ENCODE peak calls at places on chromosomes 3 and 15, in four cellular contexts. One of them, this sample, is unnamed.

GRCh38 chr15:80554526-80554925 is 140.6 kb upstream of the ABHD17C start:
- DNase-seq in HepG2: no peak
- DNase-seq in K562: no peak
- DNase-seq in WTC11: no peak
- DNase-seq in this sample: no peak

GRCh38 chr3:47612178-47612577 is 33.5 kb upstream of the CSPG5 start:
- DNase-seq in HepG2: no peak
- DNase-seq in K562: peak
- DNase-seq in WTC11: no peak
- DNase-seq in this sample: no peak

GRCh38 chr3:138351916-138352555 is 3.7 kb downstream of the MRAS start:
- DNase-seq in HepG2: no peak
- DNase-seq in K562: no peak
- DNase-seq in WTC11: no peak
- DNase-seq in this sample: no peak

GRCh38 chr3:123148772-123149171 is 53.0 kb upstream of the SEC22A start:
- DNase-seq in HepG2: no peak
- DNase-seq in K562: no peak
- DNase-seq in WTC11: no peak
- DNase-seq in this sample: no peak

GRCh38 chr3:71102111-71103039 is 481.2 kb downstream of the FOXP1 start:
- DNase-seq in HepG2: no peak
- DNase-seq in K562: no peak
- DNase-seq in WTC11: no peak
- DNase-seq in this sample: peak

GRCh38 chr3:189944285-189945145 is 176.2 kb downstream of the P3H2 start:
- DNase-seq in HepG2: no peak
- DNase-seq in K562: no peak
- DNase-seq in WTC11: no peak
- DNase-seq in this sample: no peak

GRCh38 chr15:99104788-99105515 is at the start of gene SYNM:
- DNase-seq in HepG2: peak
- DNase-seq in K562: peak
- DNase-seq in WTC11: peak
- DNase-seq in this sample: peak

GRCh38 chr3:124491098-124491497 is 239.2 kb upstream of the UMPS start:
- DNase-seq in HepG2: no peak
- DNase-seq in K562: no peak
- DNase-seq in WTC11: no peak
- DNase-seq in this sample: no peak

GRCh38 chr3:70532806-70533205 is 220.4 kb upstream of the MDFIC2 start:
- DNase-seq in HepG2: no peak
- DNase-seq in K562: no peak
- DNase-seq in WTC11: no peak
- DNase-seq in this sample: no peak

GRCh38 chr3:31974454-31974853 is 6.6 kb downstream of the OSBPL10 start:
- DNase-seq in HepG2: peak
- DNase-seq in K562: no peak
- DNase-seq in WTC11: no peak
- DNase-seq in this sample: no peak
- TF ChIP-seq HMGXB4 in HepG2: no peak
- TF ChIP-seq HMGXB4 in K562: no peak
- TF ChIP-seq HMGXB4 in WTC11: no peak
- TF ChIP-seq HMGXB4 in this sample: no peak

GRCh38 chr15:54088837-54089236 is 110.6 kb downstream of the UNC13C start:
- DNase-seq in HepG2: no peak
- DNase-seq in K562: no peak
- DNase-seq in WTC11: no peak
- DNase-seq in this sample: no peak

GRCh38 chr15:54083501-54083900 is 105.3 kb downstream of the UNC13C start:
- DNase-seq in HepG2: no peak
- DNase-seq in K562: no peak
- DNase-seq in WTC11: no peak
- DNase-seq in this sample: no peak

GRCh38 chr15:54082836-54083492 is 104.7 kb downstream of the UNC13C start:
- DNase-seq in HepG2: peak
- DNase-seq in K562: peak
- DNase-seq in WTC11: peak
- DNase-seq in this sample: peak
- TF ChIP-seq HMGXB4 in HepG2: no peak
- TF ChIP-seq HMGXB4 in K562: no peak
- TF ChIP-seq HMGXB4 in WTC11: no peak
- TF ChIP-seq HMGXB4 in this sample: no peak

DNA sequence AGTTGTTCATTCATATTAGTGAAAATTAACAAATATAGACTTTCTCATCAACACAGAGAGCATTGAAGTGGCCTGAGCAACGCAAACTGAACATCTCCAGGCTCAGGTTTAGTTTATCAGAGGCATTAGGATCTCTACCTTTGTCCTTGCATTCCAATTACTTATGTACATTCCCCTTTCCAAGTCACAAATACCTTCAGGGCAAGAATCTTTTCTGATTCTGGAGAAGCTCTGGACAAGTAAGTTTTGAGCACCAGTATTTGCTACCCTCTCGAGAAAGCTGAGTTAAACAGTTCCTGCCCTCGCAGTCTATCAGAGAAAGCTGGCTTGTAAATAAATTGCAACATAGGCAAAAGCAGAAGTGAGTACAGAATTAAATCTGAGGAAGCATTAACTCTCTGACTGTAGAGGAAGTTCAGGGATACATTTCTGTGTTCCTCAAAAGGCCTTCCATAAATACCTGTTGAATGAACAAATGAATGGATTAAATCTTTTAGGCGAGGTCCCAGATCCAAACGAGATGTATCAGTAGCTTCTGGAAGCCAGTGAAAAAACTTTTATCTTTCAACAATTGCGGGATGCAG is 1.2 kb downstream of the OSBPL11 start:
- DNase-seq in HepG2: no peak
- DNase-seq in K562: peak
- DNase-seq in WTC11: no peak
- DNase-seq in this sample: no peak
- TF ChIP-seq HMGXB4 in HepG2: no peak
- TF ChIP-seq HMGXB4 in K562: no peak
- TF ChIP-seq HMGXB4 in WTC11: no peak
- TF ChIP-seq HMGXB4 in this sample: no peak

GRCh38 chr3:53708001-53708621 is 138.1 kb downstream of the CHDH start:
- DNase-seq in HepG2: no peak
- DNase-seq in K562: no peak
- DNase-seq in WTC11: no peak
- DNase-seq in this sample: no peak
- TF ChIP-seq HMGXB4 in HepG2: no peak
- TF ChIP-seq HMGXB4 in K562: no peak
- TF ChIP-seq HMGXB4 in WTC11: no peak
- TF ChIP-seq HMGXB4 in this sample: no peak

DNA sequence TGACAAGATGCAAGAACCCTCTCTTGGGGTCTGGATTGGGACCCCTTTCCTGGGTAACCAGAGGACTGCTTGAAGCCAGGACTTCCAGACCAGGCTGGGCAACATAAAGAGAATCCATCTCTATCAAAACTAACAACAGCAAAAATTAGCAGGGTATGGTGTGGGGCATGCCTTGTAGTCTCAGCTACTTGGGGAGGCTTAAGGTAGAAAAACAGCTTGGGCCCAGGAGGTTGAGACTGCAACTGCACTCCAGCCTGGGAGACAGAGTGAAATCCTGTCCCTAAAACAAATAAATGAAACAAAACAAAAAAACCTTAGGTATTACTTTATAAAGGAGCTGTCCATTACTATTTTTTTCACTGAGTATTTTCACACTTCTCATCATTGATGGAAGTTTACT is 93.2 kb upstream of the PLXND1 start:
- DNase-seq in HepG2: no peak
- DNase-seq in K562: peak
- DNase-seq in WTC11: no peak
- DNase-seq in this sample: no peak
- TF ChIP-seq HMGXB4 in HepG2: no peak
- TF ChIP-seq HMGXB4 in K562: no peak
- TF ChIP-seq HMGXB4 in WTC11: no peak
- TF ChIP-seq HMGXB4 in this sample: no peak

GRCh38 chr15:29690765-29691475 is 131.3 kb downstream of the TJP1 start:
- DNase-seq in HepG2: peak
- DNase-seq in K562: no peak
- DNase-seq in WTC11: no peak
- DNase-seq in this sample: no peak
- TF ChIP-seq HMGXB4 in HepG2: no peak
- TF ChIP-seq HMGXB4 in K562: no peak
- TF ChIP-seq HMGXB4 in WTC11: no peak
- TF ChIP-seq HMGXB4 in this sample: no peak

GRCh38 chr3:82386656-82387055 is 625.2 kb upstream of the GBE1 start:
- DNase-seq in HepG2: no peak
- DNase-seq in K562: no peak
- DNase-seq in WTC11: no peak
- DNase-seq in this sample: no peak
- TF ChIP-seq HMGXB4 in HepG2: no peak
- TF ChIP-seq HMGXB4 in K562: no peak
- TF ChIP-seq HMGXB4 in WTC11: no peak
- TF ChIP-seq HMGXB4 in this sample: no peak

GRCh38 chr3:129278970-129279906 is 568 bp downstream of the HMCES start:
- DNase-seq in HepG2: peak
- DNase-seq in K562: peak
- DNase-seq in WTC11: peak
- DNase-seq in this sample: peak
- TF ChIP-seq HMGXB4 in HepG2: peak
- TF ChIP-seq HMGXB4 in K562: no peak
- TF ChIP-seq HMGXB4 in WTC11: peak
- TF ChIP-seq HMGXB4 in this sample: no peak

GRCh38 chr3:98012974-98013373 is 22.1 kb downstream of the GABRR3 start:
- DNase-seq in HepG2: peak
- DNase-seq in K562: no peak
- DNase-seq in WTC11: no peak
- DNase-seq in this sample: no peak
- TF ChIP-seq HMGXB4 in HepG2: no peak
- TF ChIP-seq HMGXB4 in K562: no peak
- TF ChIP-seq HMGXB4 in WTC11: no peak
- TF ChIP-seq HMGXB4 in this sample: no peak

GRCh38 chr3:27593173-27593572 is 109.0 kb upstream of the SLC4A7 start:
- DNase-seq in HepG2: no peak
- DNase-seq in K562: no peak
- DNase-seq in WTC11: no peak
- DNase-seq in this sample: no peak

GRCh38 chr3:27596920-27597319 is 112.7 kb upstream of the SLC4A7 start:
- DNase-seq in HepG2: no peak
- DNase-seq in K562: no peak
- DNase-seq in WTC11: no peak
- DNase-seq in this sample: peak

GRCh38 chr3:27594096-27594690 is 110.0 kb upstream of the SLC4A7 start:
- DNase-seq in HepG2: no peak
- DNase-seq in K562: no peak
- DNase-seq in WTC11: no peak
- DNase-seq in this sample: no peak

GRCh38 chr3:27591811-27592210 is 107.6 kb upstream of the SLC4A7 start:
- DNase-seq in HepG2: no peak
- DNase-seq in K562: no peak
- DNase-seq in WTC11: no peak
- DNase-seq in this sample: no peak

GRCh38 chr3:27596334-27596841 is 112.2 kb upstream of the SLC4A7 start:
- DNase-seq in HepG2: no peak
- DNase-seq in K562: no peak
- DNase-seq in WTC11: no peak
- DNase-seq in this sample: no peak
- TF ChIP-seq HMGXB4 in HepG2: no peak
- TF ChIP-seq HMGXB4 in K562: no peak
- TF ChIP-seq HMGXB4 in WTC11: no peak
- TF ChIP-seq HMGXB4 in this sample: no peak

This sample was measured in A549.